ENCODE peak calls at places on chromosome 4, in ten cellular contexts. R is NB4, H is uterus, S is AG10803, O is spleen, I is fibroblast of pulmonary artery, J is suprapubic skin, K is AG09309, Q is heart left ventricle, A is thoracic aorta. G is an unnamed sample.

GRCh38 chr4:78483811-78484210 is 67.8 kb upstream of the ANXA3 start:
- DNase-seq in R (no peak), H (no peak), S (no peak), O (no peak), I (no peak), J (no peak), K (no peak), Q (no peak), A (no peak), G (no peak)

GRCh38 chr4:179867300-179867878 is 2375.8 kb upstream of the TENM3 start:
- DNase-seq in R (peak), H (no peak), S (no peak), O (no peak), I (no peak), J (no peak), K (no peak), Q (no peak), A (no peak), G (no peak)

GRCh38 chr4:37245391-37245954 is 930 bp downstream of the NWD2 start:
- DNase-seq in R (no peak), H (no peak), S (no peak), O (no peak), I (no peak), J (no peak), K (no peak), Q (no peak), A (no peak), G (no peak)

GRCh38 chr4:134326866-134327265 is 125.3 kb upstream of the PABPC4L start:
- DNase-seq in R (no peak), H (no peak), S (no peak), O (no peak), I (no peak), J (no peak), K (no peak), Q (no peak), A (no peak), G (no peak)

GRCh38 chr4:55269970-55270369 is 76.1 kb upstream of the SRD5A3 start:
- DNase-seq in R (no peak), H (peak), S (no peak), O (peak), I (no peak), J (peak), K (no peak), Q (no peak), A (no peak), G (no peak)

GRCh38 chr4:47703964-47704363 is 133.9 kb downstream of the CORIN start:
- DNase-seq in R (no peak), H (peak), S (peak), O (no peak), I (no peak), J (no peak), K (no peak), Q (no peak), A (no peak), G (no peak)

GRCh38 chr4:156672924-156673323 is 298.7 kb downstream of the PDGFC start:
- DNase-seq in R (no peak), H (no peak), S (peak), O (no peak), I (no peak), J (no peak), K (peak), Q (no peak), A (no peak), G (no peak)

GRCh38 chr4:7867701-7868429 is 71.8 kb downstream of the AFAP1 start:
- DNase-seq in R (no peak), H (no peak), S (no peak), O (no peak), I (no peak), J (no peak), K (no peak), Q (no peak), A (no peak), G (no peak)

GRCh38 chr4:123748806-123749205 is 352.2 kb downstream of the SPRY1 start:
- DNase-seq in R (peak), H (no peak), S (no peak), O (no peak), I (peak), J (no peak), K (no peak), Q (no peak), A (no peak), G (no peak)

GRCh38 chr4:151866266-151866918 is 105.6 kb upstream of the GATB start:
- DNase-seq in R (peak), H (no peak), S (no peak), O (no peak), I (peak), J (no peak), K (peak), Q (no peak), A (no peak), G (no peak)

GRCh38 chr4:176277162-176277904 is 8.3 kb upstream of the ASB5 start:
- DNase-seq in R (peak), H (peak), S (peak), O (no peak), I (peak), J (no peak), K (peak), Q (peak), A (no peak), G (no peak)

GRCh38 chr4:37453004-37453360 is 208.4 kb downstream of the NWD2 start:
- DNase-seq in R (peak), H (peak), S (peak), O (no peak), I (peak), J (no peak), K (peak), Q (no peak), A (no peak), G (no peak)

GRCh38 chr4:32574803-32575202 is 1854.6 kb downstream of the PCDH7 start:
- DNase-seq in R (peak), H (no peak), S (no peak), O (no peak), I (no peak), J (no peak), K (no peak), Q (no peak), A (no peak), G (no peak)
- H3K4me3 ChIP-seq in R (no peak), H (no peak), S (no peak), O (no peak), I (no peak), J (no peak), K (no peak), Q (no peak), A (no peak), G (no peak)

GRCh38 chr4:174369968-174370367 is 86.3 kb downstream of the CEP44 start:
- DNase-seq in R (no peak), H (no peak), S (no peak), O (no peak), I (no peak), J (no peak), K (no peak), Q (no peak), A (no peak), G (no peak)
- TF ChIP-seq CTCF in R (no peak), H (no peak), S (no peak), O (no peak), I (no peak), J (no peak), K (no peak), Q (no peak), A (no peak), G (no peak)

GRCh38 chr4:159107203-159107921 is 4.5 kb downstream of the RAPGEF2 start:
- DNase-seq in R (no peak), H (no peak), S (peak), O (no peak), I (no peak), J (no peak), K (no peak), Q (no peak), A (no peak), G (no peak)

GRCh38 chr4:159106636-159107035 is 3.8 kb downstream of the RAPGEF2 start:
- DNase-seq in R (no peak), H (no peak), S (no peak), O (no peak), I (no peak), J (no peak), K (no peak), Q (no peak), A (no peak), G (no peak)

GRCh38 chr4:159105063-159105414 is 2.2 kb downstream of the RAPGEF2 start:
- DNase-seq in R (no peak), H (no peak), S (peak), O (no peak), I (peak), J (no peak), K (no peak), Q (no peak), A (no peak), G (no peak)

GRCh38 chr4:159105761-159106243 is 2.9 kb downstream of the RAPGEF2 start:
- DNase-seq in R (peak), H (no peak), S (peak), O (no peak), I (peak), J (no peak), K (no peak), Q (no peak), A (peak), G (no peak)

DNA sequence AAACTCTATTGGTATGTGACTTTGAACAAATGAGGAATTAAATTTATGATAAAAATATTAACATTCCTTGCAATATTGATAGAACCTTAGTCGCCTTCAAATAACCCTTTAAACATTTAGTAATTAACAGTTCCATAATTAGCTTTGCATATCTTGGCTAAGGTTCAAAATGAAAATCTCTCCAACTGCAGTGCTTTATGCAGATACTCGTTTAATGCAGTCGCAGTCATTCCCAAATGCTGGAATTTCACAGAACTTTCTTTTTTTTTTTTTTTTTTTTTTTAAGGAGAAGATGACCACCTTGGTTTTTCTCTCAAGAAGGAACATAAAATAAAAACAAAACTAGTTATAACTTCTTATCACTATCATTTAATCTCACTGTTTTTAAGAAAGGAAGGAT is 5.2 kb downstream of the RAPGEF2 start:
- DNase-seq in R (no peak), H (no peak), S (no peak), O (no peak), I (no peak), J (no peak), K (no peak), Q (no peak), A (no peak), G (no peak)
- H3K4me3 ChIP-seq in R (no peak), H (no peak), S (no peak), O (no peak), I (no peak), J (no peak), K (no peak), Q (no peak), A (no peak), G (no peak)

GRCh38 chr4:3399277-3400194 is 42.2 kb upstream of the HGFAC start:
- DNase-seq in R (peak), H (no peak), S (no peak), O (no peak), I (no peak), J (no peak), K (no peak), Q (peak), A (no peak), G (no peak)
- TF ChIP-seq CTCF in R (peak), H (peak), S (no peak), O (no peak), I (no peak), J (no peak), K (no peak), Q (peak), A (no peak), G (no peak)

G was measured in AG04449.